ENCODE peak calls at places on chromosomes 12 and 14, in six cellular contexts. One of them, this sample, is unnamed.

GRCh38 chr12:43737646-43738045 is 20.9 kb downstream of the PUS7L start:
- DNase-seq in IMR-90: peak; percentile 85
- DNase-seq in mesendoderm: no peak
- DNase-seq in trophoblast cell: no peak
- DNase-seq in H1: no peak
- DNase-seq in neuronal stem cell: no peak
- DNase-seq in this sample: peak; percentile 14

GRCh38 chr12:99334737-99335136 is 312.8 kb upstream of the GARIN6 start:
- DNase-seq in H1: no peak
- DNase-seq in trophoblast cell: no peak
- DNase-seq in mesendoderm: no peak
- DNase-seq in neuronal stem cell: no peak
- DNase-seq in IMR-90: no peak
- DNase-seq in this sample: no peak

GRCh38 chr14:85587152-85587697 is 57.3 kb downstream of the FLRT2 start:
- DNase-seq in neuronal stem cell: no peak
- DNase-seq in IMR-90: peak; percentile 63
- DNase-seq in trophoblast cell: no peak
- DNase-seq in mesendoderm: no peak
- DNase-seq in H1: no peak
- DNase-seq in this sample: peak; percentile 75

GRCh38 chr14:101906645-101907044 is 57.7 kb upstream of the DYNC1H1 start:
- DNase-seq in mesendoderm: no peak
- DNase-seq in trophoblast cell: no peak
- DNase-seq in H1: no peak
- DNase-seq in IMR-90: no peak
- DNase-seq in neuronal stem cell: no peak
- DNase-seq in this sample: no peak

GRCh38 chr14:102255401-102256190 is 49.4 kb downstream of the MOK start:
- DNase-seq in neuronal stem cell: no peak
- DNase-seq in IMR-90: peak; percentile 88
- DNase-seq in trophoblast cell: no peak
- DNase-seq in H1: no peak
- DNase-seq in mesendoderm: no peak
- DNase-seq in this sample: peak; percentile 76

GRCh38 chr14:58697927-58698641 is 60.3 kb downstream of the DACT1 start:
- DNase-seq in H1: no peak
- DNase-seq in mesendoderm: no peak
- DNase-seq in trophoblast cell: no peak
- DNase-seq in IMR-90: no peak
- DNase-seq in neuronal stem cell: no peak
- DNase-seq in this sample: no peak

GRCh38 chr14:92154283-92154942 is 32.6 kb downstream of the CPSF2 start:
- DNase-seq in IMR-90: peak; percentile 21
- DNase-seq in H1: no peak
- DNase-seq in trophoblast cell: no peak
- DNase-seq in mesendoderm: no peak
- DNase-seq in neuronal stem cell: no peak
- DNase-seq in this sample: no peak

GRCh38 chr12:105335856-105336255 is 5.4 kb downstream of the C12orf75 start:
- DNase-seq in H1: no peak
- DNase-seq in neuronal stem cell: no peak
- DNase-seq in mesendoderm: no peak
- DNase-seq in IMR-90: no peak
- DNase-seq in trophoblast cell: no peak
- DNase-seq in this sample: no peak

GRCh38 chr12:46442239-46442638 is 69.7 kb upstream of the SLC38A2 start:
- DNase-seq in H1: no peak
- DNase-seq in trophoblast cell: no peak
- DNase-seq in IMR-90: peak; percentile 82
- DNase-seq in mesendoderm: no peak
- DNase-seq in neuronal stem cell: no peak
- DNase-seq in this sample: peak; percentile 72

GRCh38 chr12:51951843-51952722 is 584 bp downstream of the ACVR1B start:
- DNase-seq in trophoblast cell: no peak
- DNase-seq in H1: peak; percentile 68
- DNase-seq in mesendoderm: peak; percentile 56
- DNase-seq in IMR-90: no peak
- DNase-seq in neuronal stem cell: no peak
- DNase-seq in this sample: no peak

GRCh38 chr12:6890789-6891624 is 13.6 kb upstream of the LRRC23 start:
- DNase-seq in H1: peak; percentile 99
- DNase-seq in mesendoderm: peak; percentile 98
- DNase-seq in neuronal stem cell: peak; percentile 96
- DNase-seq in trophoblast cell: peak; percentile 96
- DNase-seq in IMR-90: peak; percentile 94
- DNase-seq in this sample: peak; percentile 95

GRCh38 chr12:76247026-76247688 is 101.1 kb downstream of the BBS10 start:
- DNase-seq in H1: no peak
- DNase-seq in mesendoderm: no peak
- DNase-seq in neuronal stem cell: no peak
- DNase-seq in trophoblast cell: no peak
- DNase-seq in IMR-90: no peak
- DNase-seq in this sample: no peak

GRCh38 chr14:88562831-88563686 is at the start of gene ZC3H14:
- DNase-seq in neuronal stem cell: peak; percentile 93
- DNase-seq in trophoblast cell: peak; percentile 89
- DNase-seq in IMR-90: peak; percentile 80
- DNase-seq in mesendoderm: peak; percentile 93
- DNase-seq in H1: peak; percentile 92
- DNase-seq in this sample: peak; percentile 88

GRCh38 chr12:67434653-67435375 is 165.7 kb downstream of the CAND1 start:
- DNase-seq in IMR-90: peak; percentile 99
- DNase-seq in H1: no peak
- DNase-seq in neuronal stem cell: no peak
- DNase-seq in mesendoderm: no peak
- DNase-seq in trophoblast cell: no peak
- DNase-seq in this sample: peak; percentile 98

GRCh38 chr12:107775093-107775721 is 703 bp downstream of the ASCL4 start:
- DNase-seq in trophoblast cell: no peak
- DNase-seq in IMR-90: no peak
- DNase-seq in H1: peak; percentile 85
- DNase-seq in mesendoderm: peak; percentile 63
- DNase-seq in neuronal stem cell: peak; percentile 67
- DNase-seq in this sample: no peak

GRCh38 chr14:30177776-30178175 is 250.1 kb upstream of the PRKD1 start:
- DNase-seq in neuronal stem cell: no peak
- DNase-seq in H1: no peak
- DNase-seq in mesendoderm: no peak
- DNase-seq in IMR-90: no peak
- DNase-seq in trophoblast cell: no peak
- DNase-seq in this sample: no peak

GRCh38 chr12:42670719-42671118 is 81.2 kb upstream of the PRICKLE1 start:
- DNase-seq in trophoblast cell: no peak
- DNase-seq in IMR-90: no peak
- DNase-seq in neuronal stem cell: no peak
- DNase-seq in H1: no peak
- DNase-seq in mesendoderm: no peak
- DNase-seq in this sample: no peak

GRCh38 chr12:113392988-113393579 is 10.6 kb downstream of the SDS start:
- DNase-seq in H1: peak; percentile 96
- DNase-seq in trophoblast cell: peak; percentile 39
- DNase-seq in IMR-90: no peak
- DNase-seq in neuronal stem cell: no peak
- DNase-seq in mesendoderm: peak; percentile 92
- DNase-seq in this sample: peak; percentile 44

GRCh38 chr12:12734561-12735071 is 17.4 kb downstream of the CDKN1B start:
- DNase-seq in trophoblast cell: no peak
- DNase-seq in mesendoderm: no peak
- DNase-seq in H1: no peak
- DNase-seq in IMR-90: peak; percentile 75
- DNase-seq in neuronal stem cell: no peak
- DNase-seq in this sample: no peak

GRCh38 chr12:120230326-120230973 is 29.5 kb upstream of the RPLP0 start:
- DNase-seq in trophoblast cell: peak; percentile 83
- DNase-seq in H1: peak; percentile 83
- DNase-seq in IMR-90: peak; percentile 98
- DNase-seq in neuronal stem cell: peak; percentile 80
- DNase-seq in mesendoderm: peak; percentile 100
- DNase-seq in this sample: peak; percentile 96

GRCh38 chr12:120229583-120230325 is 28.8 kb upstream of the RPLP0 start:
- DNase-seq in mesendoderm: peak; percentile 97
- DNase-seq in trophoblast cell: peak; percentile 98
- DNase-seq in IMR-90: no peak
- DNase-seq in neuronal stem cell: no peak
- DNase-seq in H1: no peak
- DNase-seq in this sample: peak; percentile 79

GRCh38 chr12:120228291-120229070 is 27.6 kb upstream of the RPLP0 start:
- DNase-seq in mesendoderm: peak; percentile 98
- DNase-seq in IMR-90: peak; percentile 79
- DNase-seq in H1: peak; percentile 93
- DNase-seq in neuronal stem cell: peak; percentile 83
- DNase-seq in trophoblast cell: peak; percentile 95
- DNase-seq in this sample: peak; percentile 84

GRCh38 chr12:120228041-120228290 is 27.1 kb upstream of the RPLP0 start:
- DNase-seq in trophoblast cell: no peak
- DNase-seq in neuronal stem cell: no peak
- DNase-seq in H1: no peak
- DNase-seq in IMR-90: no peak
- DNase-seq in mesendoderm: no peak
- DNase-seq in this sample: no peak

GRCh38 chr12:120229071-120229582 is 28.2 kb upstream of the RPLP0 start:
- DNase-seq in IMR-90: no peak
- DNase-seq in mesendoderm: peak; percentile 96
- DNase-seq in neuronal stem cell: no peak
- DNase-seq in trophoblast cell: peak; percentile 95
- DNase-seq in H1: no peak
- DNase-seq in this sample: peak; percentile 40
- H2AK5ac ChIP-seq in IMR-90: peak overlapping the region; percentile 100
- H2AK5ac ChIP-seq in mesendoderm: peak overlapping the region; percentile 70
- H2AK5ac ChIP-seq in neuronal stem cell: no peak overlapping the region
- H2AK5ac ChIP-seq in trophoblast cell: peak overlapping the region; percentile 38
- H2AK5ac ChIP-seq in H1: peak overlapping the region; percentile 97
- H2AK5ac ChIP-seq in this sample: peak overlapping the region; percentile 98

GRCh38 chr14:99564256-99564902 is 39.6 kb downstream of the CCDC85C start:
- DNase-seq in H1: no peak
- DNase-seq in trophoblast cell: no peak
- DNase-seq in IMR-90: peak; percentile 81
- DNase-seq in mesendoderm: no peak
- DNase-seq in neuronal stem cell: no peak
- DNase-seq in this sample: peak; percentile 36

GRCh38 chr14:99563749-99564129 is 40.3 kb downstream of the CCDC85C start:
- DNase-seq in neuronal stem cell: no peak
- DNase-seq in IMR-90: no peak
- DNase-seq in trophoblast cell: no peak
- DNase-seq in mesendoderm: no peak
- DNase-seq in H1: no peak
- DNase-seq in this sample: no peak

GRCh38 chr14:99566009-99566389 is 38.0 kb downstream of the CCDC85C start:
- DNase-seq in IMR-90: no peak
- DNase-seq in trophoblast cell: no peak
- DNase-seq in neuronal stem cell: no peak
- DNase-seq in mesendoderm: no peak
- DNase-seq in H1: no peak
- DNase-seq in this sample: no peak

GRCh38 chr14:99565383-99565782 is 38.6 kb downstream of the CCDC85C start:
- DNase-seq in neuronal stem cell: no peak
- DNase-seq in H1: no peak
- DNase-seq in IMR-90: no peak
- DNase-seq in mesendoderm: no peak
- DNase-seq in trophoblast cell: no peak
- DNase-seq in this sample: no peak

GRCh38 chr14:99564903-99565259 is 39.1 kb downstream of the CCDC85C start:
- DNase-seq in trophoblast cell: no peak
- DNase-seq in IMR-90: no peak
- DNase-seq in mesendoderm: no peak
- DNase-seq in neuronal stem cell: no peak
- DNase-seq in H1: no peak
- DNase-seq in this sample: no peak
- H3K9ac ChIP-seq in trophoblast cell: no peak overlapping the region
- H3K9ac ChIP-seq in IMR-90: no peak overlapping the region
- H3K9ac ChIP-seq in mesendoderm: no peak overlapping the region
- H3K9ac ChIP-seq in neuronal stem cell: no peak overlapping the region
- H3K9ac ChIP-seq in H1: no peak overlapping the region
- H3K9ac ChIP-seq in this sample: no peak overlapping the region

GRCh38 chr12:39145175-39145999 is 240.0 kb upstream of the CPNE8 start:
- DNase-seq in H1: peak; percentile 91
- DNase-seq in mesendoderm: peak; percentile 61
- DNase-seq in IMR-90: no peak
- DNase-seq in trophoblast cell: peak; percentile 17
- DNase-seq in neuronal stem cell: peak; percentile 11
- DNase-seq in this sample: peak; percentile 29

DNA sequence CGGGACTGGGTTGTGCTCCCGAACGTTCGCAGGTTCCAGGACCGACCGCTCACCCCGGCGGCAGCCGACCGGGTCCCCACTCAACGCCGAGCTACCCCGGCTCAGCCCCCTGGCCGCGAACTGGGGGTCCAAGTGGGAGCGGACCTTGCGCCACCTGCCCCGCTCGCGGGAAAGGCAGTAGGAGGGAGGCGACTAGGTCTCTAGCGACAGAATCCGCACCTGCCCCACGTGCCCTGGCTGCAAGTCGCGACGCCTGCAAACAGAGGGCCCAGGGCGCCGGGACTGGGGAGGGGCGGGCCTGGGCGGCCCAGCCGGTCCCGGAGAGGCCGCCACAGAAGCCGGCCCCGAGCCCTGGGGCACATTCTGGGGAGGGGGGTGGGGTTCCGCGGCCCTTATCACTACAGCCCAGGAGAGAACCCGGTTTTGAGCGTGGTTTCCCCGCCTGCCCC is 239.2 kb upstream of the CPNE8 start:
- DNase-seq in trophoblast cell: no peak
- DNase-seq in neuronal stem cell: no peak
- DNase-seq in IMR-90: no peak
- DNase-seq in H1: peak; percentile 51
- DNase-seq in mesendoderm: no peak
- DNase-seq in this sample: no peak
- H3K4me3 ChIP-seq in trophoblast cell: no peak overlapping the region
- H3K4me3 ChIP-seq in neuronal stem cell: no peak overlapping the region
- H3K4me3 ChIP-seq in IMR-90: no peak overlapping the region
- H3K4me3 ChIP-seq in H1: peak overlapping the region; percentile 53
- H3K4me3 ChIP-seq in mesendoderm: no peak overlapping the region
- H3K4me3 ChIP-seq in this sample: peak overlapping the region; percentile 58

DNA sequence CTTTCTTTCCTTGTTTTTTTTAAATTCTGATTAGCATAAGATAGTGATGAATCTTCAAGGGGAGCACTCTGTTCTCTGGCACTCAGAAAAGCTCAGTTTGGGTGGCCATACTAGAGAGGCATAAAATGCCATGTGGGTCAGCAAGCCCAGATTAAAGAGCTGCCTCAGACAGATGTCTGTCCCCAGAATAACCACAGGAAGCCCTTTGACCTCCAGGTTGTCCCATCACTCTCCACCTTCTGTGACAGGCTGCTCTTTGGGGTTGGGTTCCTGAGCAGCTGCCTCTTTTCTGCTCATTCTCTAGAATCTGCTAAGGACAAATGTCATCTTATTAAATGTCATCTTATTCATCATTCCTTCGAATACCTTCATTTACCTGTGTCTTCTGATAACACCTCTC is 96.0 kb upstream of the PDZRN4 start:
- DNase-seq in IMR-90: no peak
- DNase-seq in trophoblast cell: no peak
- DNase-seq in neuronal stem cell: no peak
- DNase-seq in H1: no peak
- DNase-seq in mesendoderm: no peak
- DNase-seq in this sample: no peak
- H2AK5ac ChIP-seq in IMR-90: no peak overlapping the region
- H2AK5ac ChIP-seq in trophoblast cell: no peak overlapping the region
- H2AK5ac ChIP-seq in neuronal stem cell: no peak overlapping the region
- H2AK5ac ChIP-seq in H1: no peak overlapping the region
- H2AK5ac ChIP-seq in mesendoderm: no peak overlapping the region
- H2AK5ac ChIP-seq in this sample: no peak overlapping the region